ENCODE peak calls at places on chromosomes 11 and 22, in five cellular contexts. B is HCT116, C is HepG2, H is H1, P is GM12878. X is an unnamed sample.

GRCh38 chr11:36793542-36793926 is 195.5 kb upstream of the RAG2 start:
- DNase-seq in B (no peak), P (no peak), H (no peak), C (no peak), X (no peak)

GRCh38 chr22:25494774-25495173 is 69.7 kb upstream of the GRK3 start:
- DNase-seq in P (peak), H (no peak), B (no peak), C (no peak), X (no peak)

GRCh38 chr22:46280999-46281623 is 13.3 kb downstream of the TTC38 start:
- DNase-seq in C (no peak), P (no peak), H (no peak), B (no peak), X (no peak)

GRCh38 chr11:93507517-93507916 is 35.7 kb downstream of the SMCO4 start:
- DNase-seq in P (no peak), H (no peak), B (no peak), C (no peak), X (no peak)

GRCh38 chr22:46673677-46674236 is 53.6 kb downstream of the GRAMD4 start:
- DNase-seq in C (no peak), B (no peak), P (no peak), H (no peak), X (no peak)

GRCh38 chr11:132994038-132994502 is 538.2 kb downstream of the OPCML start:
- DNase-seq in P (no peak), H (no peak), C (no peak), B (no peak), X (no peak)

GRCh38 chr22:33194529-33194928 is 136.3 kb upstream of the SYN3 start:
- DNase-seq in C (no peak), H (no peak), B (no peak), P (no peak), X (no peak)

GRCh38 chr11:29750392-29750791 is 266.4 kb downstream of the KCNA4 start:
- DNase-seq in P (no peak), B (no peak), C (no peak), H (no peak), X (no peak)

GRCh38 chr11:14269956-14270355 is 89.0 kb downstream of the RRAS2 start:
- DNase-seq in P (no peak), B (no peak), C (no peak), H (no peak), X (no peak)

GRCh38 chr11:4551346-4551979 is 6.5 kb downstream of the OR52M1 start:
- DNase-seq in H (no peak), B (no peak), P (no peak), C (peak), X (no peak)

GRCh38 chr11:10892250-10892649 is 34.4 kb upstream of the ZBED5 start:
- DNase-seq in B (no peak), H (no peak), P (no peak), C (no peak), X (no peak)

GRCh38 chr11:116931206-116931953 is 94.0 kb upstream of the APOA1 start:
- DNase-seq in B (no peak), P (no peak), H (no peak), C (no peak), X (no peak)

GRCh38 chr11:69167130-69167915 is 11.6 kb downstream of the SMIM38 start:
- DNase-seq in P (no peak), H (no peak), B (no peak), C (no peak), X (no peak)

GRCh38 chr11:125397421-125397820 is 98.6 kb downstream of the FEZ1 start:
- DNase-seq in C (no peak), P (no peak), B (no peak), H (no peak), X (no peak)
- TF ChIP-seq JUND in C (no peak), P (no peak), B (no peak), H (no peak), X (no peak)

GRCh38 chr11:113247231-113247630 is 67.2 kb upstream of the TTC12 start:
- DNase-seq in P (no peak), C (no peak), B (no peak), H (no peak), X (no peak)
- TF ChIP-seq JUND in P (no peak), C (no peak), B (no peak), H (no peak), X (no peak)

GRCh38 chr11:114441921-114442320 is 2.7 kb downstream of the REXO2 start:
- DNase-seq in P (no peak), B (no peak), H (no peak), C (no peak), X (no peak)

GRCh38 chr11:114439229-114440120 is at the start of gene REXO2:
- DNase-seq in C (peak), B (peak), P (peak), H (peak), X (peak)

GRCh38 chr11:114442559-114442958 is 3.3 kb downstream of the REXO2 start:
- DNase-seq in P (no peak), H (no peak), C (no peak), B (no peak), X (no peak)

GRCh38 chr11:114440121-114440860 is 1.0 kb downstream of the REXO2 start:
- DNase-seq in B (no peak), C (peak), P (no peak), H (no peak), X (peak)

DNA sequence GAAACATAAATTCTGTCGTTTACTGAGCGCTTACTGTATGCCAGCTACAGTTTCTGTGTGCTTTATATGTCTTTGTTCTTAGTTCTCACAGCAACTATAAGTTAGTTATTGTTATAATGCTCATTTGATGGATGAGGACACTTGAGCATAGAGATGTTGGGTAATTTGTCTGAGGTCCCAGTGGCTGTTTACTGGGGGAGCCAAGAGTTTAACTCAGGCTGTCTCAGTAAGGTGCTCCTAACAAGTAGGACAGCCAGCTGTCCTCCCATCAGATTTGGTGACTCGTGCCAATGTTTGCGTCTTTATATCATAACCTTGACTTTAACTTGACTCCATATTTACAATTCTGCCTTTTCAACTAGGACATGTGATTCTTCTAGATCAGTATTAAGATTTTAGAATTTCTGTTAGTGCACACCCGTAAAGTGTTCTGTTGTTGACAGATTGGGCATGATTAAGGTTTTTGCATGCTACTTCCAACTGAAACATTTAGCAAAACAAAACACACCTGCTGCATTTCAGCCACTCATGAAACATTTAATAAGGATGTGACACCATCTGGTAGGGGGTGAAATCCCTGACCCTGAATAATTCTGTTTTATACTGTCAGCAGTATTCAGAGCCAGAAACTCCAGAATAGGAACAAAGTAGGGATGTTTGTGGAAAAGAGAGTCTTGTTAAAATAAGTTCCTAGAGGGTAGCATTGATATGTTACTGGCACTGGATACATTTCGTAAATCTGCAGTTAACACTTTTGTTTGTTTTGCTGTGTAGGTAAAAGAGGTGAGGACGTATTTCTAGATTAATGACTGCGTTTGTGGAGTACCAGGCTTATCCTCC is 1.9 kb downstream of the REXO2 start:
- DNase-seq in H (no peak), C (peak), P (no peak), B (no peak), X (no peak)
- TF ChIP-seq JUND in H (no peak), C (no peak), P (no peak), B (no peak), X (no peak)

GRCh38 chr11:79437981-79438630 is 2.7 kb downstream of the TENM4 start:
- DNase-seq in B (no peak), P (no peak), C (no peak), H (no peak), X (no peak)
- TF ChIP-seq JUND in B (no peak), P (no peak), C (no peak), H (no peak), X (no peak)

GRCh38 chr22:27317961-27318360 is 483.6 kb downstream of the MN1 start:
- DNase-seq in B (no peak), P (no peak), C (no peak), H (no peak), X (no peak)
- TF ChIP-seq JUND in B (no peak), P (no peak), C (no peak), H (no peak), X (no peak)

GRCh38 chr11:19660076-19660475 is 52.6 kb upstream of the NAV2 start:
- DNase-seq in B (peak), C (peak), P (peak), H (no peak), X (peak)
- TF ChIP-seq JUND in B (peak), C (peak), P (peak), H (peak), X (no peak)

GRCh38 chr11:59857444-59858434 is 8.5 kb downstream of the TCN1 start:
- DNase-seq in H (no peak), P (no peak), C (no peak), B (peak), X (no peak)
- TF ChIP-seq JUND in H (no peak), P (no peak), C (no peak), B (peak), X (no peak)

GRCh38 chr11:2777396-2777795 is 77.6 kb upstream of the KCNQ1OT1 start:
- DNase-seq in C (no peak), B (no peak), H (no peak), P (no peak), X (no peak)
- TF ChIP-seq JUND in C (no peak), B (no peak), H (no peak), P (no peak), X (no peak)

GRCh38 chr11:60995798-60996197 is 24.3 kb downstream of the CD6 start:
- DNase-seq in P (no peak), H (no peak), C (no peak), B (no peak), X (no peak)
- TF ChIP-seq JUND in P (no peak), H (no peak), C (no peak), B (no peak), X (no peak)